ENCODE peak calls at places on chromosomes 11 and 22, in five cellular contexts. Z is fibroblast of mammary gland, L is gastrocnemius medialis, X is MCF 10A, D is astrocyte of the spinal cord. Q is an unnamed sample.

GRCh38 chr11:18064035-18064434 is 18.0 kb upstream of the TPH1 start:
- DNase-seq in Z (no peak), L (no peak), X (no peak), D (no peak), Q (no peak)

GRCh38 chr11:90250970-90251369 is 28.1 kb upstream of the CHORDC1 start:
- DNase-seq in Z (no peak), L (no peak), X (no peak), D (no peak), Q (peak)

GRCh38 chr22:49099496-49100124 is 728.1 kb downstream of the BRD1 start:
- DNase-seq in Z (no peak), L (no peak), X (no peak), D (no peak), Q (no peak)

GRCh38 chr11:118152552-118153471 is at the start of gene SCN4B:
- DNase-seq in Z (peak), L (peak), X (peak), D (peak), Q (no peak)

GRCh38 chr11:134584001-134584561 is 172.0 kb upstream of the B3GAT1 start:
- DNase-seq in Z (no peak), L (no peak), X (no peak), D (no peak), Q (no peak)

GRCh38 chr22:27490080-27490479 is 311.5 kb downstream of the MN1 start:
- DNase-seq in Z (no peak), L (no peak), X (peak), D (no peak), Q (no peak)

GRCh38 chr22:44330188-44330726 is 17.5 kb upstream of the SHISAL1 start:
- DNase-seq in Z (no peak), L (no peak), X (no peak), D (no peak), Q (no peak)

GRCh38 chr11:76197332-76197731 is 9.0 kb downstream of the WNT11 start:
- DNase-seq in Z (no peak), L (no peak), X (no peak), D (no peak), Q (no peak)

GRCh38 chr11:58616594-58616993 is 5.9 kb upstream of the CNTF start:
- DNase-seq in Z (peak), L (peak), X (peak), D (peak), Q (no peak)

GRCh38 chr11:126989942-126990715 is 10.4 kb downstream of the KIRREL3 start:
- DNase-seq in Z (peak), L (peak), X (peak), D (peak), Q (peak)

GRCh38 chr11:16028406-16028805 is 327.9 kb downstream of the SOX6 start:
- DNase-seq in Z (no peak), L (no peak), X (no peak), D (no peak), Q (no peak)

GRCh38 chr11:255176-255575 is 18.4 kb downstream of the PSMD13 start:
- DNase-seq in Z (peak), L (no peak), X (peak), D (no peak), Q (no peak)

DNA sequence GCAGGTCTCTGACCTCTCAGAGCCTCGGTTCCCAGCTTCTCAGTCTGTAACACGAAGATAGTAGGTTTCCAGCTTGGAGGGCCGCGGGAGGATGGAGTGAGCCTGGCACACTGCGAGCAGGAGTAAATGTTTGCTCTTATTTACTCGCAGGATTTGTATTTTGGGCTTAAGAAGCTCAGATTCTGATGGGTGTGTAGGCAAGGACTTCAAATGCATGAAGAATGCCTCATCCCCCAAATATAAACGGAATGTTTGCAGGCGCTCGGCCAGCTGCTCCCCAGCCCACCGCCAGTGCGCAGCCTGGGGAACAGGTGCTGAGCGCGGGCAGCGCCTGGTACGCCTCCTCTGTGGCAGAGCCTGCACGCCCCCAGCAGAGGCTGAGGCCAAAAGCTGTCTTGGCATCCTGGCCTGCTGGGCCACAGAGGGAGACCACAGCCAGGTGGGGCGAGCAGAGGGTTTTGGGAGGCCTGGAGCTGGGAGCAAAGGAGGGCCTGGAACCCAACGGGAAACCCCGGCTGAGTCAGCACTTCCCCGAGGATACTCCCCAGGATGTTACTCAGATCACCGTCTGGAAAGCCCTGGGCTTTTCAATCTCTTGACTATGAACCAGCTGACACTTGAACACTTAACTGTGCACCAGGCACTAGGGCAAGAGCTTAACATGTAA is 9.4 kb downstream of the EHD1 start:
- DNase-seq in Z (peak), L (peak), X (peak), D (peak), Q (no peak)
- TF ChIP-seq CTCF in Z (no peak), L (no peak), X (no peak), D (no peak), Q (no peak)

DNA sequence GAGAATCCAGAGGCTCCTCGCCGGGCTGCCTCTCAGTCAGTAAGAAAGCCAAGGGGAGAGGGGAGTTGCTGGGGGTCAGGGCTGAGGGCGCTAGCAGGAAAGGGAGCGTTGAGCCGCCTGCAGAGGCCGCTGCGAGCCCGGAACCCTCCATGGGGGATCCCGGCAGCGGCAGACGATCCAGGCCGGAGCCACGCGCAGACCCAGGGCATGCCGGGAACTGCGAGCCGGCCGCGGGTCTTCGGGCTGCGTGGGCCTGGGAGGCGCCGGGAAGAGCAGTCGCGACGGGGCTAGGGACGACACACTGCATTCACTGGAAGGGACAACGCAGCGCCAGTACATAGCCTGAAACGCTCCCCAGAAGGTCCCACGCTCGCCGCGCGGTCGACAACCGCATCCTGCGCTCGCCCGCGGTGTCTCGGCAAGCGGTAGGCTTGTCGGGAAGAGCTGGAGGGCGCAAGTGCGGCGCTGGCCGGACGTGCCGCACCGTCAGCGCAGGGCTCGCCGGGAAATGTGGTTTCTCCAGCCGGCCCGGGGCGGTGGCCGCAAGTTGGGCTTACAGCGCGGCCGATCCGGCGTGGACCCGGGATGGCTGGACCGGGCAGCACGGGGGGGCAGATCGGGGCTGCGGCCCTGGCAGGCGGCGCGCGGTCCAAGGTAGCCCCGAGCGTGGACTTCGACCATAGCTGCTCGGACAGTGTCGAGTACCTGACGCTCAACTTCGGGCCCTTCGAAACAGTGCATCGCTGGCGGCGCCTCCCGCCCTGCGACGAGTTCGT is at the start of gene LZTR1:
- DNase-seq in Z (peak), L (peak), X (peak), D (peak), Q (peak)
- TF ChIP-seq CTCF in Z (peak), L (peak), X (peak), D (peak), Q (peak)

DNA sequence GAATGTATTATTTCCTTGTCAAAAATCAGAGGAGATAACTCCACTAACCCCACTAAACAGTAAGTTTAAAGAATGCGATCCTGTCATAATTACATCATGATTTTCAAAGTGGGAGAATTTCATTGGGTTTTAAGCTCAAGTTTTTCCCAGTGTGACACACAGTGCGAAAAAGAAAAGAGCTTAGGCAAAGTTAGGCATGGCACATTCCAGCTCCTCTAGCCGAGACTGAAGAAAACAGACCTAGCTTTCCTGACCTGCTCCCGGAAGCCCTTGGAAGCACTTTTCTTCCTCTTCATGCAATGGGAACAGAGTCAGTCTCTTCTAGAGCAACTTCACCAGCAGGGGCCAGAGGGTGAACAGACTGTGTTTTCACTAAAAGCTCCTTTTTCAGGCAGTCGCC is 76.6 kb upstream of the AKIP1 start:
- DNase-seq in Z (no peak), L (no peak), X (no peak), D (no peak), Q (no peak)
- TF ChIP-seq CTCF in Z (no peak), L (no peak), X (no peak), D (no peak), Q (no peak)

GRCh38 chr11:36793542-36793926 is 195.5 kb upstream of the RAG2 start:
- DNase-seq in Z (no peak), L (no peak), X (peak), D (no peak), Q (no peak)
- TF ChIP-seq CTCF in Z (no peak), L (no peak), X (no peak), D (peak), Q (no peak)

DNA sequence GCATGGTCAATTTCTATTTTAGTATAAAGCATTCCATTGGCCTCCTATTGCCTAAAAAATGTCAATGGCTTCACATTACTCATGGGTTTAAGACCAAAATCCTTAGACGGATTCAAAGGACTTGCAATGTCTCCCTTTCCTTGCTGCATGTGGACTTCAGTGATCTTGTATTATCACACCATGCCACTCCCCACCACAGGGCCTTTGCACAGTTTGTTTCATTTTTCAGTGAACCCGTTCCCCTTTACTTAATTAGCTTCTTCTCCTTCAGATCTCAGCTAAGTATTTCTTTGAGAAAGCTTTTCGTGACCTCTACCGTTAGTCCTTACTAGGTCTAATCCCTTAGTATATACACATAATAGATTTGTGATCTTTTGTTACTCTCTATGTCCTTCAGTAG is 269.7 kb downstream of the FAM76B start:
- DNase-seq in Z (no peak), L (no peak), X (no peak), D (no peak), Q (no peak)
- TF ChIP-seq CTCF in Z (no peak), L (no peak), X (no peak), D (no peak), Q (no peak)

GRCh38 chr11:66388746-66389386 is 17.3 kb upstream of the SLC29A2 start:
- DNase-seq in Z (peak), L (peak), X (peak), D (peak), Q (peak)
- TF ChIP-seq CTCF in Z (peak), L (peak), X (peak), D (peak), Q (peak)

GRCh38 chr22:46083383-46084350 is 66.7 kb upstream of the PPARA start:
- DNase-seq in Z (no peak), L (peak), X (no peak), D (no peak), Q (no peak)

GRCh38 chr22:46085831-46086576 is 64.3 kb upstream of the PPARA start:
- DNase-seq in Z (peak), L (peak), X (peak), D (no peak), Q (no peak)

GRCh38 chr22:46086577-46087335 is 63.6 kb upstream of the PPARA start:
- DNase-seq in Z (peak), L (peak), X (no peak), D (no peak), Q (no peak)

GRCh38 chr22:46084376-46084775 is 66.0 kb upstream of the PPARA start:
- DNase-seq in Z (no peak), L (peak), X (no peak), D (no peak), Q (no peak)

GRCh38 chr22:46084943-46085830 is 65.1 kb upstream of the PPARA start:
- DNase-seq in Z (peak), L (peak), X (peak), D (peak), Q (no peak)
- TF ChIP-seq CTCF in Z (no peak), L (no peak), X (no peak), D (no peak), Q (no peak)

GRCh38 chr11:10322830-10323792 is 18.2 kb downstream of the ADM start:
- DNase-seq in Z (peak), L (peak), X (peak), D (peak), Q (peak)
- TF ChIP-seq CTCF in Z (peak), L (peak), X (peak), D (peak), Q (peak)

Q was measured in activated CD8-positive, alpha-beta T cell treated with anti-CD3 and anti-CD28 coated beads for 36 hours.